ENCODE peak calls at places on chromosomes 7 and 10, in eight cellular contexts. One of them, this sample, is unnamed. For H3K4me1, the result is how much of the 10 kb centered on the place peaks cover.

GRCh38 chr7:48301201-48301600 is 129.9 kb downstream of the ABCA13 start:
- DNase-seq in CD8-positive, alpha-beta T cell: no peak
- DNase-seq in lower lobe of right lung: no peak
- DNase-seq in uterus: no peak
- DNase-seq in heart left ventricle: no peak
- DNase-seq in neural progenitor cell: no peak
- DNase-seq in ovary: no peak
- DNase-seq in Peyer's patch: no peak
- DNase-seq in this sample: no peak

GRCh38 chr10:103676058-103676785 is 179.2 kb downstream of the SH3PXD2A start:
- DNase-seq in CD8-positive, alpha-beta T cell: no peak
- DNase-seq in lower lobe of right lung: no peak
- DNase-seq in uterus: peak
- DNase-seq in heart left ventricle: no peak
- DNase-seq in neural progenitor cell: no peak
- DNase-seq in ovary: peak
- DNase-seq in Peyer's patch: peak
- DNase-seq in this sample: no peak

GRCh38 chr10:110918269-110918632 is 729 bp downstream of the BBIP1 start:
- DNase-seq in CD8-positive, alpha-beta T cell: peak
- DNase-seq in lower lobe of right lung: peak
- DNase-seq in uterus: peak
- DNase-seq in heart left ventricle: peak
- DNase-seq in neural progenitor cell: peak
- DNase-seq in ovary: peak
- DNase-seq in Peyer's patch: peak
- DNase-seq in this sample: peak

GRCh38 chr7:102916426-102916825 is 3.6 kb downstream of the LRRC17 start:
- DNase-seq in CD8-positive, alpha-beta T cell: no peak
- DNase-seq in lower lobe of right lung: no peak
- DNase-seq in uterus: no peak
- DNase-seq in heart left ventricle: no peak
- DNase-seq in neural progenitor cell: peak
- DNase-seq in ovary: no peak
- DNase-seq in Peyer's patch: no peak
- DNase-seq in this sample: no peak

GRCh38 chr10:22335204-22335956 is 9.9 kb upstream of the SPAG6 start:
- DNase-seq in CD8-positive, alpha-beta T cell: no peak
- DNase-seq in lower lobe of right lung: peak
- DNase-seq in uterus: peak
- DNase-seq in heart left ventricle: peak
- DNase-seq in neural progenitor cell: peak
- DNase-seq in ovary: no peak
- DNase-seq in Peyer's patch: peak
- DNase-seq in this sample: peak

GRCh38 chr10:107103174-107104025 is 61.1 kb downstream of the SORCS1 start:
- DNase-seq in CD8-positive, alpha-beta T cell: no peak
- DNase-seq in lower lobe of right lung: no peak
- DNase-seq in uterus: no peak
- DNase-seq in heart left ventricle: no peak
- DNase-seq in neural progenitor cell: peak
- DNase-seq in ovary: no peak
- DNase-seq in Peyer's patch: no peak
- DNase-seq in this sample: no peak

GRCh38 chr7:29239638-29240037 is 45.1 kb downstream of the CHN2 start:
- DNase-seq in CD8-positive, alpha-beta T cell: no peak
- DNase-seq in lower lobe of right lung: no peak
- DNase-seq in uterus: no peak
- DNase-seq in heart left ventricle: no peak
- DNase-seq in neural progenitor cell: peak
- DNase-seq in ovary: no peak
- DNase-seq in Peyer's patch: peak
- DNase-seq in this sample: no peak

GRCh38 chr7:98107313-98107691 is 640 bp downstream of the LMTK2 start:
- DNase-seq in CD8-positive, alpha-beta T cell: no peak
- DNase-seq in lower lobe of right lung: no peak
- DNase-seq in uterus: no peak
- DNase-seq in heart left ventricle: peak
- DNase-seq in neural progenitor cell: peak
- DNase-seq in ovary: no peak
- DNase-seq in Peyer's patch: peak
- DNase-seq in this sample: no peak

GRCh38 chr10:29839826-29840515 is 205.2 kb upstream of the SVIL start:
- DNase-seq in CD8-positive, alpha-beta T cell: no peak
- DNase-seq in lower lobe of right lung: peak
- DNase-seq in uterus: no peak
- DNase-seq in heart left ventricle: no peak
- DNase-seq in neural progenitor cell: no peak
- DNase-seq in ovary: no peak
- DNase-seq in Peyer's patch: no peak
- DNase-seq in this sample: peak

GRCh38 chr7:16638282-16639265 is 7.0 kb downstream of the ANKMY2 start:
- DNase-seq in CD8-positive, alpha-beta T cell: no peak
- DNase-seq in lower lobe of right lung: no peak
- DNase-seq in uterus: no peak
- DNase-seq in heart left ventricle: no peak
- DNase-seq in neural progenitor cell: peak
- DNase-seq in ovary: no peak
- DNase-seq in Peyer's patch: no peak
- DNase-seq in this sample: no peak

GRCh38 chr10:32073676-32074075 is 17.5 kb upstream of the KIF5B start:
- DNase-seq in CD8-positive, alpha-beta T cell: no peak
- DNase-seq in lower lobe of right lung: no peak
- DNase-seq in uterus: no peak
- DNase-seq in heart left ventricle: no peak
- DNase-seq in neural progenitor cell: no peak
- DNase-seq in ovary: no peak
- DNase-seq in Peyer's patch: no peak
- DNase-seq in this sample: no peak

GRCh38 chr10:24929904-24930303 is 22.5 kb downstream of the PRTFDC1 start:
- DNase-seq in CD8-positive, alpha-beta T cell: no peak
- DNase-seq in lower lobe of right lung: no peak
- DNase-seq in uterus: no peak
- DNase-seq in heart left ventricle: no peak
- DNase-seq in neural progenitor cell: no peak
- DNase-seq in ovary: no peak
- DNase-seq in Peyer's patch: no peak
- DNase-seq in this sample: no peak

GRCh38 chr7:38512704-38513103 is 118.5 kb downstream of the AMPH start:
- DNase-seq in CD8-positive, alpha-beta T cell: no peak
- DNase-seq in lower lobe of right lung: no peak
- DNase-seq in uterus: no peak
- DNase-seq in heart left ventricle: no peak
- DNase-seq in neural progenitor cell: no peak
- DNase-seq in ovary: no peak
- DNase-seq in Peyer's patch: no peak
- DNase-seq in this sample: no peak

GRCh38 chr10:73967022-73967429 is 30.9 kb upstream of the VCL start:
- DNase-seq in CD8-positive, alpha-beta T cell: no peak
- DNase-seq in lower lobe of right lung: no peak
- DNase-seq in uterus: no peak
- DNase-seq in heart left ventricle: no peak
- DNase-seq in neural progenitor cell: peak
- DNase-seq in ovary: no peak
- DNase-seq in Peyer's patch: no peak
- DNase-seq in this sample: no peak

GRCh38 chr7:40147371-40148246 is 12.8 kb downstream of the SUGCT start:
- DNase-seq in CD8-positive, alpha-beta T cell: no peak
- DNase-seq in lower lobe of right lung: no peak
- DNase-seq in uterus: no peak
- DNase-seq in heart left ventricle: no peak
- DNase-seq in neural progenitor cell: peak
- DNase-seq in ovary: no peak
- DNase-seq in Peyer's patch: no peak
- DNase-seq in this sample: no peak

GRCh38 chr7:32179567-32179966 is 109.4 kb upstream of the PDE1C start:
- DNase-seq in CD8-positive, alpha-beta T cell: no peak
- DNase-seq in lower lobe of right lung: no peak
- DNase-seq in uterus: no peak
- DNase-seq in heart left ventricle: no peak
- DNase-seq in neural progenitor cell: no peak
- DNase-seq in ovary: no peak
- DNase-seq in Peyer's patch: no peak
- DNase-seq in this sample: no peak

GRCh38 chr10:4651404-4652037 is 174.5 kb upstream of the AKR1E2 start:
- DNase-seq in CD8-positive, alpha-beta T cell: no peak
- DNase-seq in lower lobe of right lung: no peak
- DNase-seq in uterus: no peak
- DNase-seq in heart left ventricle: no peak
- DNase-seq in neural progenitor cell: no peak
- DNase-seq in ovary: no peak
- DNase-seq in Peyer's patch: no peak
- DNase-seq in this sample: no peak

GRCh38 chr7:17055596-17055995 is 173.8 kb upstream of the AGR3 start:
- DNase-seq in CD8-positive, alpha-beta T cell: no peak
- DNase-seq in lower lobe of right lung: no peak
- DNase-seq in uterus: no peak
- DNase-seq in heart left ventricle: no peak
- DNase-seq in neural progenitor cell: no peak
- DNase-seq in ovary: no peak
- DNase-seq in Peyer's patch: no peak
- DNase-seq in this sample: no peak

GRCh38 chr7:66631471-66631870 is 2.8 kb downstream of the KCTD7 start:
- DNase-seq in CD8-positive, alpha-beta T cell: no peak
- DNase-seq in lower lobe of right lung: no peak
- DNase-seq in uterus: no peak
- DNase-seq in heart left ventricle: no peak
- DNase-seq in neural progenitor cell: no peak
- DNase-seq in ovary: no peak
- DNase-seq in Peyer's patch: no peak
- DNase-seq in this sample: no peak

GRCh38 chr10:58384536-58384998 is 643 bp upstream of the TFAM start:
- DNase-seq in CD8-positive, alpha-beta T cell: no peak
- DNase-seq in lower lobe of right lung: no peak
- DNase-seq in uterus: no peak
- DNase-seq in heart left ventricle: no peak
- DNase-seq in neural progenitor cell: peak
- DNase-seq in ovary: no peak
- DNase-seq in Peyer's patch: no peak
- DNase-seq in this sample: no peak

GRCh38 chr10:58385784-58386112 is 538 bp downstream of the TFAM start:
- DNase-seq in CD8-positive, alpha-beta T cell: no peak
- DNase-seq in lower lobe of right lung: peak
- DNase-seq in uterus: peak
- DNase-seq in heart left ventricle: no peak
- DNase-seq in neural progenitor cell: peak
- DNase-seq in ovary: no peak
- DNase-seq in Peyer's patch: peak
- DNase-seq in this sample: peak

GRCh38 chr10:58384095-58384494 is 1.1 kb upstream of the TFAM start:
- DNase-seq in CD8-positive, alpha-beta T cell: no peak
- DNase-seq in lower lobe of right lung: no peak
- DNase-seq in uterus: no peak
- DNase-seq in heart left ventricle: no peak
- DNase-seq in neural progenitor cell: no peak
- DNase-seq in ovary: no peak
- DNase-seq in Peyer's patch: no peak
- DNase-seq in this sample: no peak

GRCh38 chr10:58384999-58385783 is at the start of gene TFAM:
- DNase-seq in CD8-positive, alpha-beta T cell: peak
- DNase-seq in lower lobe of right lung: peak
- DNase-seq in uterus: peak
- DNase-seq in heart left ventricle: peak
- DNase-seq in neural progenitor cell: peak
- DNase-seq in ovary: peak
- DNase-seq in Peyer's patch: peak
- DNase-seq in this sample: peak

GRCh38 chr10:58382489-58382995 is 2.7 kb upstream of the TFAM start:
- DNase-seq in CD8-positive, alpha-beta T cell: no peak
- DNase-seq in lower lobe of right lung: no peak
- DNase-seq in uterus: no peak
- DNase-seq in heart left ventricle: no peak
- DNase-seq in neural progenitor cell: no peak
- DNase-seq in ovary: no peak
- DNase-seq in Peyer's patch: no peak
- DNase-seq in this sample: no peak
- H3K4me1 ChIP-seq in CD8-positive, alpha-beta T cell: under half
- H3K4me1 ChIP-seq in lower lobe of right lung: under half
- H3K4me1 ChIP-seq in uterus: under half
- H3K4me1 ChIP-seq in heart left ventricle: under half
- H3K4me1 ChIP-seq in neural progenitor cell: under half
- H3K4me1 ChIP-seq in ovary: under half
- H3K4me1 ChIP-seq in Peyer's patch: under half
- H3K4me1 ChIP-seq in this sample: under half

GRCh38 chr10:113126506-113127192 is 176.6 kb downstream of the TCF7L2 start:
- DNase-seq in CD8-positive, alpha-beta T cell: peak
- DNase-seq in lower lobe of right lung: peak
- DNase-seq in uterus: peak
- DNase-seq in heart left ventricle: peak
- DNase-seq in neural progenitor cell: peak
- DNase-seq in ovary: peak
- DNase-seq in Peyer's patch: peak
- DNase-seq in this sample: peak
- H3K4me3 ChIP-seq in CD8-positive, alpha-beta T cell: no peak
- H3K4me3 ChIP-seq in lower lobe of right lung: peak
- H3K4me3 ChIP-seq in uterus: peak
- H3K4me3 ChIP-seq in heart left ventricle: peak
- H3K4me3 ChIP-seq in neural progenitor cell: peak
- H3K4me3 ChIP-seq in ovary: peak
- H3K4me3 ChIP-seq in Peyer's patch: peak
- H3K4me3 ChIP-seq in this sample: peak

DNA sequence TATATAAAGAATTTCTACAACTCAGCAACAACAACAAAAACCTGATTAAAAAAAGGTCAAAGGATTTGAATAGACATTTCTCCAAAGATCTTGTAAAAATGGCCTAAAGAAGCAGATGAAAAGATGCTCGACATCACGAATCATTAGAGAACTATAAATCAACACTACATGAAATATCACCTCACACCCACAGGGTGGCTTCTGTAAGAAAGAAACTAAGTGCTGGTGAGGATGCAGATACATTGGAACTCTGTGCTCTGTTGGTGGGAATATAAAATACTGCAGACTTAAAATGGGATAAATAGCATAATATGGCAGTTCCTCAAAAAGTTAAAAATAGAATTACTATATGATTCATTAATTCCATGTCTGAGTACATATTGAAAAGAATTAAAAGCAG is 38.3 kb upstream of the CDCA7L start:
- DNase-seq in CD8-positive, alpha-beta T cell: no peak
- DNase-seq in lower lobe of right lung: no peak
- DNase-seq in uterus: no peak
- DNase-seq in heart left ventricle: no peak
- DNase-seq in neural progenitor cell: no peak
- DNase-seq in ovary: no peak
- DNase-seq in Peyer's patch: no peak
- DNase-seq in this sample: no peak
- TF ChIP-seq CTCF in CD8-positive, alpha-beta T cell: no peak
- TF ChIP-seq CTCF in lower lobe of right lung: no peak
- TF ChIP-seq CTCF in uterus: no peak
- TF ChIP-seq CTCF in heart left ventricle: no peak
- TF ChIP-seq CTCF in neural progenitor cell: no peak
- TF ChIP-seq CTCF in ovary: no peak
- TF ChIP-seq CTCF in Peyer's patch: no peak
- TF ChIP-seq CTCF in this sample: no peak

DNA sequence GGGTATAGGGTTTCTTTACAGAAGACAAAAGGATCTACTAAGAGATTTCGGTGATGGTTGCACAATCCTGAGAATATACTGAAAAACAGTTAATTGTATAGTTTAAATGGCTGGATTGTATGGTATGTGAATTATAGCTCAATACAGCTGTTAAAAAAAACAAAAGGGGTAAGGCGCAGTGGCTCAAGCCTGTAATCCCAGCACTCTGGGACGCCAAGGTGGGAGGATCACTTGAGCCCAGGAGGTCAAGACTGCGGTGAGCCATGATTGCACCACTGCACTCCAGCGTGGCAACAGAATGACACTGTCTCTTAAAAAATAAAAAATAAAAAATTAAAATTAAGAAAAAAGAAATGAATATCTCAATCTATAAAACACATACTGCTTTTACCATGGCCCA is 18.5 kb downstream of the ESYT2 start:
- DNase-seq in CD8-positive, alpha-beta T cell: no peak
- DNase-seq in lower lobe of right lung: no peak
- DNase-seq in uterus: no peak
- DNase-seq in heart left ventricle: no peak
- DNase-seq in neural progenitor cell: no peak
- DNase-seq in ovary: no peak
- DNase-seq in Peyer's patch: no peak
- DNase-seq in this sample: no peak
- H3K4me1 ChIP-seq in CD8-positive, alpha-beta T cell: half or more
- H3K4me1 ChIP-seq in lower lobe of right lung: half or more
- H3K4me1 ChIP-seq in uterus: under half
- H3K4me1 ChIP-seq in heart left ventricle: under half
- H3K4me1 ChIP-seq in neural progenitor cell: under half
- H3K4me1 ChIP-seq in ovary: under half
- H3K4me1 ChIP-seq in Peyer's patch: under half
- H3K4me1 ChIP-seq in this sample: under half

This sample was measured in upper lobe of right lung.